ENCODE peak calls at places on chromosome 7, in five cellular contexts. One of them, this sample, is unnamed.

GRCh38 chr7:35026154-35026553 is 11.1 kb downstream of the DPY19L1 start:
- DNase-seq in AG10803: no peak
- DNase-seq in T1000: no peak
- DNase-seq in mucosa of gallbladder: no peak
- DNase-seq in vagina: no peak
- DNase-seq in this sample: no peak

GRCh38 chr7:5354460-5355279 is 69.0 kb downstream of the TNRC18 start:
- DNase-seq in AG10803: peak
- DNase-seq in T1000: no peak
- DNase-seq in mucosa of gallbladder: peak
- DNase-seq in vagina: no peak
- DNase-seq in this sample: peak

GRCh38 chr7:77254429-77254828 is 54.8 kb upstream of the FGL2 start:
- DNase-seq in mucosa of gallbladder: no peak
- DNase-seq in vagina: no peak
- DNase-seq in AG10803: no peak
- DNase-seq in T1000: no peak
- DNase-seq in this sample: no peak

GRCh38 chr7:81430761-81431160 is 339.1 kb downstream of the HGF start:
- DNase-seq in T1000: no peak
- DNase-seq in AG10803: no peak
- DNase-seq in mucosa of gallbladder: no peak
- DNase-seq in vagina: no peak
- DNase-seq in this sample: no peak

GRCh38 chr7:34067406-34067805 is 162.1 kb downstream of the BMPER start:
- DNase-seq in T1000: no peak
- DNase-seq in AG10803: no peak
- DNase-seq in vagina: no peak
- DNase-seq in mucosa of gallbladder: no peak
- DNase-seq in this sample: no peak

GRCh38 chr7:116552616-116553015 is 27.8 kb downstream of the CAV1 start:
- DNase-seq in mucosa of gallbladder: no peak
- DNase-seq in T1000: no peak
- DNase-seq in AG10803: no peak
- DNase-seq in vagina: no peak
- DNase-seq in this sample: no peak

GRCh38 chr7:99731638-99732374 is 3.2 kb downstream of the CYP3A7 start:
- DNase-seq in mucosa of gallbladder: no peak
- DNase-seq in T1000: no peak
- DNase-seq in AG10803: no peak
- DNase-seq in vagina: peak
- DNase-seq in this sample: no peak

GRCh38 chr7:31067491-31067890 is 15.4 kb downstream of the ADCYAP1R1 start:
- DNase-seq in AG10803: no peak
- DNase-seq in vagina: no peak
- DNase-seq in mucosa of gallbladder: no peak
- DNase-seq in T1000: no peak
- DNase-seq in this sample: no peak

GRCh38 chr7:121872831-121873764 is at the start of gene PTPRZ1:
- DNase-seq in vagina: no peak
- DNase-seq in T1000: no peak
- DNase-seq in mucosa of gallbladder: no peak
- DNase-seq in AG10803: peak
- DNase-seq in this sample: peak

GRCh38 chr7:84647797-84648762 is 453.5 kb upstream of the SEMA3A start:
- DNase-seq in vagina: no peak
- DNase-seq in T1000: no peak
- DNase-seq in mucosa of gallbladder: no peak
- DNase-seq in AG10803: peak
- DNase-seq in this sample: no peak

GRCh38 chr7:33530664-33531063 is 374.7 kb upstream of the BMPER start:
- DNase-seq in mucosa of gallbladder: no peak
- DNase-seq in T1000: no peak
- DNase-seq in AG10803: no peak
- DNase-seq in vagina: no peak
- DNase-seq in this sample: no peak

GRCh38 chr7:120273476-120273975 is 551 bp downstream of the KCND2 start:
- DNase-seq in vagina: no peak
- DNase-seq in AG10803: no peak
- DNase-seq in mucosa of gallbladder: peak
- DNase-seq in T1000: no peak
- DNase-seq in this sample: no peak

GRCh38 chr7:157139142-157140117 is 704 bp downstream of the UBE3C start:
- DNase-seq in AG10803: peak
- DNase-seq in mucosa of gallbladder: peak
- DNase-seq in vagina: no peak
- DNase-seq in T1000: no peak
- DNase-seq in this sample: peak

GRCh38 chr7:2639151-2639993 is 7.6 kb downstream of the TTYH3 start:
- DNase-seq in vagina: no peak
- DNase-seq in AG10803: no peak
- DNase-seq in mucosa of gallbladder: no peak
- DNase-seq in T1000: no peak
- DNase-seq in this sample: no peak

GRCh38 chr7:2613926-2614613 is 17.7 kb upstream of the TTYH3 start:
- DNase-seq in AG10803: peak
- DNase-seq in vagina: no peak
- DNase-seq in T1000: no peak
- DNase-seq in mucosa of gallbladder: peak
- DNase-seq in this sample: peak

GRCh38 chr7:98671733-98672331 is 54.7 kb downstream of the NPTX2 start:
- DNase-seq in vagina: no peak
- DNase-seq in mucosa of gallbladder: no peak
- DNase-seq in AG10803: no peak
- DNase-seq in T1000: no peak
- DNase-seq in this sample: no peak